ENCODE peak calls at places on chromosome 6, in four cellular contexts. I is lower leg skin, S is Peyer's patch, U is cardiac muscle cell. X is an unnamed sample.

GRCh38 chr6:31713465-31713864 is 1.7 kb upstream of the LY6G6D start:
- DNase-seq in I (no peak), S (no peak), U (no peak), X (no peak)

GRCh38 chr6:113315879-113316278 is 541.3 kb upstream of the MARCKS start:
- DNase-seq in I (no peak), S (no peak), U (peak), X (no peak)

GRCh38 chr6:31497595-31498476 is at the start of gene MICB:
- DNase-seq in I (peak), S (peak), U (peak), X (peak)

GRCh38 chr6:18088419-18089296 is 33.8 kb downstream of the NHLRC1 start:
- DNase-seq in I (no peak), S (no peak), U (no peak), X (no peak)

GRCh38 chr6:51684038-51684437 is 403.4 kb downstream of the PKHD1 start:
- DNase-seq in I (no peak), S (no peak), U (no peak), X (no peak)

GRCh38 chr6:116556065-116556464 is 2.5 kb downstream of the CALHM4 start:
- DNase-seq in I (no peak), S (no peak), U (peak), X (no peak)

GRCh38 chr6:21738180-21739094 is 144.9 kb downstream of the SOX4 start:
- DNase-seq in I (no peak), S (no peak), U (no peak), X (no peak)

GRCh38 chr6:31877651-31878161 is 1.1 kb downstream of the SLC44A4 start:
- DNase-seq in I (no peak), S (no peak), U (no peak), X (no peak)

GRCh38 chr6:85490516-85491248 is 40.8 kb downstream of the NT5E start:
- DNase-seq in I (no peak), S (no peak), U (peak), X (no peak)

GRCh38 chr6:29564875-29565274 is 5.3 kb upstream of the UBD start:
- DNase-seq in I (no peak), S (no peak), U (no peak), X (no peak)

GRCh38 chr6:11648436-11648775 is 110.9 kb downstream of the TMEM170B start:
- DNase-seq in I (no peak), S (no peak), U (no peak), X (no peak)

GRCh38 chr6:54299542-54300269 is 8.5 kb upstream of the TINAG start:
- DNase-seq in I (no peak), S (no peak), U (peak), X (no peak)

GRCh38 chr6:136600818-136601217 is 50.6 kb upstream of the MAP7 start:
- DNase-seq in I (no peak), S (no peak), U (no peak), X (no peak)

GRCh38 chr6:18226451-18226850 is 37.9 kb downstream of the DEK start:
- DNase-seq in I (no peak), S (no peak), U (peak), X (peak)

GRCh38 chr6:73739097-73739496 is 43.1 kb downstream of the CD109 start:
- DNase-seq in I (no peak), S (no peak), U (peak), X (peak)

GRCh38 chr6:28953039-28953872 is 29.5 kb upstream of the TRIM27 start:
- DNase-seq in I (no peak), S (no peak), U (peak), X (peak)

GRCh38 chr6:111865909-111866546 is 7.2 kb downstream of the FYN start:
- DNase-seq in I (no peak), S (no peak), U (no peak), X (no peak)

GRCh38 chr6:76861403-76861802 is 601.9 kb downstream of the HTR1B start:
- DNase-seq in I (no peak), S (no peak), U (peak), X (peak)

GRCh38 chr6:64776359-64776758 is 930.7 kb downstream of the EYS start:
- DNase-seq in I (no peak), S (no peak), U (no peak), X (no peak)

GRCh38 chr6:65935412-65935811 is 228.4 kb upstream of the EYS start:
- DNase-seq in I (no peak), S (no peak), U (no peak), X (no peak)

GRCh38 chr6:155301867-155302266 is 12.4 kb downstream of the TFB1M start:
- DNase-seq in I (no peak), S (no peak), U (peak), X (no peak)

GRCh38 chr6:4615891-4616290 is 160.3 kb upstream of the CDYL start:
- DNase-seq in I (no peak), S (no peak), U (peak), X (no peak)

GRCh38 chr6:72446427-72446826 is 175.4 kb upstream of the KCNQ5 start:
- DNase-seq in I (no peak), S (no peak), U (peak), X (no peak)

GRCh38 chr6:149939909-149940672 is 1.7 kb upstream of the ULBP2 start:
- DNase-seq in I (no peak), S (no peak), U (no peak), X (no peak)

GRCh38 chr6:161001421-161001820 is 9.9 kb downstream of the MAP3K4 start:
- DNase-seq in I (peak), S (no peak), U (no peak), X (no peak)

GRCh38 chr6:17490724-17491123 is 97.3 kb downstream of the CAP2 start:
- DNase-seq in I (no peak), S (no peak), U (no peak), X (no peak)

GRCh38 chr6:150006961-150007464 is 18.3 kb downstream of the RAET1L start:
- DNase-seq in I (no peak), S (no peak), U (peak), X (peak)

GRCh38 chr6:166777096-166777630 is 150.1 kb upstream of the RPS6KA2 start:
- DNase-seq in I (no peak), S (no peak), U (no peak), X (no peak)

GRCh38 chr6:107620736-107621135 is 130.8 kb downstream of the SOBP start:
- DNase-seq in I (no peak), S (no peak), U (peak), X (no peak)
- H3K4me3 ChIP-seq in I (no peak), S (no peak), U (no peak), X (no peak)

DNA sequence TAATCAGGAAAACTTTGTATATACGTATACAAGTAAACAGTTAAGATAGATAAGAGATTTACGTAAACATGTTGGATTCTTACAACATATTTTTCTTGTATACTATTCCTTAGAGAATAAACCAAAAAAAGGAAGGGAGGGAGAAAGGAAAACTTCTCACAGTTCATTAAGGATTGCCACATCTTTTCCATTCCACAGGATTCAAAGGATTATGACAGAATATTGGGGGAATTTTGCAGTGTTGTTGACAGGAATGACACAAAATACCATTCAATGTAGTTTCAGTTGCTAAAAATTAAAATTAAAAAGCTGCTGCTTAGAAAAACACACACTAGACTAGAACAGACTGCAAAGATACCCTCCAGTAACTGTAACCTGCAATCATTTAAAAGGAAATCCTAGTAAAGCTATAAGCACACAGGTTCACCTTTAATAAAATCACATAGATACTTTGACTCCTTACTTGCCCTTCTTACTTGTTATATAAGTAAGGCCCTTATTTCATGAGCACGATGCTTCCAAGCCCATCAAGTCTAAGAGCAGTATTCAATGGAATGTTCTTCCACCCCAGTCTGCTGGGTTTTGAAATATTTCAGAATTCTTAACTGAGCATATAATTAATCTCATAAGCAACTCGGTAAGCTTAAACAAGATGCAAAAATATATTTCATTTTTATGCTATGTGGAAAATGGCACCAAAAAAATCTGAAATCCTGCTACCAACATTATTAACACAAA is 107.8 kb downstream of the SMLR1 start:
- DNase-seq in I (no peak), S (no peak), U (peak), X (no peak)
- H3K4me3 ChIP-seq in I (no peak), S (no peak), U (no peak), X (no peak)

DNA sequence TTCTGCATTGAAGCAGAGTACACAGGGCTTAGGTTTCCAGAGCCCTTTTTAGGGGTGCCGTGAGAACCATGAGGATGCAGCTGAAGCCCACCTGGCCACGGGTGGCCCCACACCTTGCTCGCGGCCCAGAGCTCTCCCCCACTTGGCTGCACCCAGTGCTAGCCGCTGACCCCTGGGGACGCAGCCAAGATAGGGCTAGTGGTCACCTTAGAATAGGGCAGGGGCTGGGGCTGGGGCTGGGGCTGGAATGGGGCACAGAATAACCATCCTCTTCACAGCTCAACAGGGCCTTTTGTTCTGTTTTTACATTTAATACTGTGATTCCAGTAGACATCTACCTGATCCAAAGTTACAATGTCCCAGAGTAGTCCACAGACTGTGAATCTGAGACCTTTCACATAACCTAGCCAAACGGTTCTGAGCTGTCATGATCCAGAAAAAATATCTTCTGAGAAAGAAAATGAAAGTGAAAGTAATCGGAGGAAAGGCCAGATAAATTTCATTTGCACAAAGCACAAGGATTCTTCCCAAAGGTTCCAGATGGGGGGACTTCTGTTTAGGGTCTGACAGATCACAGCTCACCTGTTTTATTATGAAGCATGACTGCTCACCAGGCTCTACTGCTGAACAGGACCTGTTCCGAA is 402.1 kb downstream of the THBS2 start:
- DNase-seq in I (no peak), S (no peak), U (peak), X (no peak)
- H3K4me3 ChIP-seq in I (no peak), S (peak), U (no peak), X (no peak)

GRCh38 chr6:33428891-33429744 is 9.3 kb downstream of the SYNGAP1 start:
- DNase-seq in I (no peak), S (no peak), U (no peak), X (no peak)
- H3K4me3 ChIP-seq in I (no peak), S (peak), U (peak), X (no peak)

GRCh38 chr6:35309611-35310264 is 12.1 kb downstream of the DEF6 start:
- DNase-seq in I (no peak), S (no peak), U (no peak), X (no peak)
- H3K4me3 ChIP-seq in I (no peak), S (no peak), U (no peak), X (no peak)

DNA sequence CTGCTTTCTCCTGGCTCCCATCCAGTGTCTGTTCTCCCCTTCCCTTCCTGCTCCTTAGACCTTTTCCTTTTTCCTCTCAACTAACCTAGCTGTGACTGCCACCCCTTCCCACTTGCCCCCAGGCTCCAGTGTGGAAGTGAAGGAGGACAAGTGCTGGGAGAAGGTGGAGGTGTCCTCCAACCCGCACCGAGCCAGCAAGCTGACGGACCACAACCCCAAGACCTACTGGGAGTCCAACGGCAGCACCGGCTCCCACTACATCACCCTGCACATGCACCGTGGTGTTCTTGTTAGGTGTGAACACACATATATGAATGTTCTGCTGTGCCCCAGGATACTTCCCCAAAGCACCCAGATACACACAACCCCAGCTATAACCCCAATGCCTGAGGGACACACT is 18.5 kb downstream of the CUL9 start:
- DNase-seq in I (no peak), S (no peak), U (no peak), X (no peak)
- H3K4me3 ChIP-seq in I (no peak), S (no peak), U (no peak), X (no peak)

GRCh38 chr6:37540390-37540789 is 40.7 kb upstream of the CCDC167 start:
- DNase-seq in I (no peak), S (no peak), U (no peak), X (no peak)

GRCh38 chr6:37538107-37538506 is 38.4 kb upstream of the CCDC167 start:
- DNase-seq in I (no peak), S (no peak), U (no peak), X (no peak)

GRCh38 chr6:37539706-37540352 is 40.1 kb upstream of the CCDC167 start:
- DNase-seq in I (no peak), S (no peak), U (no peak), X (no peak)

GRCh38 chr6:37535701-37536461 is 36.2 kb upstream of the CCDC167 start:
- DNase-seq in I (no peak), S (peak), U (no peak), X (no peak)

GRCh38 chr6:37536462-37537225 is 37.0 kb upstream of the CCDC167 start:
- DNase-seq in I (no peak), S (no peak), U (no peak), X (no peak)
- H3K4me3 ChIP-seq in I (no peak), S (peak), U (peak), X (no peak)

GRCh38 chr6:105881608-105882007 is 204.5 kb upstream of the PRDM1 start:
- DNase-seq in I (no peak), S (no peak), U (no peak), X (no peak)

GRCh38 chr6:105879146-105879545 is 207.0 kb upstream of the PRDM1 start:
- DNase-seq in I (no peak), S (no peak), U (no peak), X (no peak)

GRCh38 chr6:105882833-105883232 is 203.3 kb upstream of the PRDM1 start:
- DNase-seq in I (no peak), S (no peak), U (no peak), X (no peak)

GRCh38 chr6:105882071-105882803 is 203.9 kb upstream of the PRDM1 start:
- DNase-seq in I (no peak), S (no peak), U (no peak), X (no peak)

GRCh38 chr6:105879902-105880547 is 206.1 kb upstream of the PRDM1 start:
- DNase-seq in I (peak), S (peak), U (no peak), X (no peak)
- H3K4me3 ChIP-seq in I (no peak), S (no peak), U (no peak), X (no peak)

GRCh38 chr6:1596088-1596852 is 13.4 kb upstream of the FOXC1 start:
- DNase-seq in I (no peak), S (peak), U (peak), X (peak)
- H3K4me3 ChIP-seq in I (no peak), S (no peak), U (no peak), X (no peak)

DNA sequence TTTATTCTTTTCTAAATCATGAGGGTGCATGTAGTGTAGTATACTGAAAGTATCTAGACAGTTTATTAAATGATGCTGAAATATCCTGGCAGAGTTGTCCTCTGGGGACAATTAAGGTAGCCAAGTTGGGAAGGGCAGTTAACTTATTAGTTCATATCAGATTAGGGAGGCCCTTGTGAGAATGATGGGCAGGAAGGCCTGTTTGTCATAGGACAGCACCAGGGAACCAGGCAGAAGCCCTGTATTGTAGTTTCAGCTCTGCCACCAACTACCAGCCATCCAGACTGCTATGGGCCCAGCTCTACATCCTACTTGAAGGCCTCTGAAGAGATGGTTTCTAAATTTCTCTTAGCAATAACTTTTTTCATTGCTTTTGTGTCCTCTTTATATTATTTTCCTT is 4.0 kb downstream of the MYLIP start:
- DNase-seq in I (no peak), S (no peak), U (no peak), X (no peak)
- H3K4me3 ChIP-seq in I (no peak), S (no peak), U (peak), X (peak)